ENCODE peak calls at places on chromosome 18, in eight cellular contexts. K, S, J, N, O, B, V and Z are unnamed samples.

GRCh38 chr18:56569391-56569790 is 69.0 kb downstream of the TXNL1 start:
- DNase-seq in O (no peak), K (no peak), N (no peak), V (no peak), J (no peak), S (no peak), B (no peak), Z (no peak)

GRCh38 chr18:8030201-8030600 is 463.1 kb downstream of the PTPRM start:
- DNase-seq in S (no peak), J (no peak), V (no peak), O (no peak), K (no peak), B (no peak), N (no peak), Z (no peak)

GRCh38 chr18:49355028-49355427 is 105.4 kb downstream of the DYM start:
- DNase-seq in V (no peak), S (no peak), K (no peak), B (no peak), J (no peak), O (no peak), N (no peak), Z (no peak)

GRCh38 chr18:59549797-59550516 is 147.3 kb downstream of the CCBE1 start:
- DNase-seq in V (no peak), S (no peak), J (no peak), O (no peak), B (no peak), K (no peak), N (no peak), Z (no peak)

GRCh38 chr18:80107396-80107795 is 1.7 kb upstream of the ADNP2 start:
- DNase-seq in O (no peak), K (no peak), V (no peak), S (no peak), N (no peak), J (no peak), B (no peak), Z (no peak)

GRCh38 chr18:38313851-38314250 is 748.3 kb upstream of the CELF4 start:
- DNase-seq in V (no peak), S (no peak), K (no peak), B (no peak), J (no peak), O (no peak), N (no peak), Z (no peak)

GRCh38 chr18:69490813-69491212 is 90.1 kb downstream of the DOK6 start:
- DNase-seq in S (peak; percentile 81), B (no peak), O (no peak), N (no peak), K (peak; percentile 75), V (peak; percentile 74), J (no peak), Z (no peak)

GRCh38 chr18:24426398-24427294 is at the start of gene IMPACT:
- DNase-seq in K (peak; percentile 72), J (peak; percentile 82), O (peak; percentile 93), N (peak; percentile 54), B (peak; percentile 76), V (peak; percentile 53), S (peak; percentile 77), Z (peak; percentile 15)

GRCh38 chr18:45168883-45169585 is 446.2 kb upstream of the SLC14A2 start:
- DNase-seq in J (peak; percentile 9), V (peak; percentile 83), S (peak; percentile 82), K (peak; percentile 73), B (peak; percentile 90), O (no peak), N (no peak), Z (peak; percentile 80)

GRCh38 chr18:21557607-21558253 is 42.8 kb downstream of the ESCO1 start:
- DNase-seq in V (no peak), O (no peak), N (no peak), S (no peak), B (peak; percentile 23), K (no peak), J (no peak), Z (peak; percentile 7)

GRCh38 chr18:48541026-48541746 is 2.4 kb downstream of the CTIF start:
- DNase-seq in S (peak; percentile 87), V (peak; percentile 76), O (peak; percentile 66), K (peak; percentile 75), J (peak; percentile 57), B (peak; percentile 80), N (no peak), Z (no peak)

GRCh38 chr18:48813833-48814489 is 136.8 kb downstream of the SMAD7 start:
- DNase-seq in V (no peak), S (no peak), K (no peak), O (peak; percentile 9), N (no peak), J (no peak), B (no peak), Z (no peak)

DNA sequence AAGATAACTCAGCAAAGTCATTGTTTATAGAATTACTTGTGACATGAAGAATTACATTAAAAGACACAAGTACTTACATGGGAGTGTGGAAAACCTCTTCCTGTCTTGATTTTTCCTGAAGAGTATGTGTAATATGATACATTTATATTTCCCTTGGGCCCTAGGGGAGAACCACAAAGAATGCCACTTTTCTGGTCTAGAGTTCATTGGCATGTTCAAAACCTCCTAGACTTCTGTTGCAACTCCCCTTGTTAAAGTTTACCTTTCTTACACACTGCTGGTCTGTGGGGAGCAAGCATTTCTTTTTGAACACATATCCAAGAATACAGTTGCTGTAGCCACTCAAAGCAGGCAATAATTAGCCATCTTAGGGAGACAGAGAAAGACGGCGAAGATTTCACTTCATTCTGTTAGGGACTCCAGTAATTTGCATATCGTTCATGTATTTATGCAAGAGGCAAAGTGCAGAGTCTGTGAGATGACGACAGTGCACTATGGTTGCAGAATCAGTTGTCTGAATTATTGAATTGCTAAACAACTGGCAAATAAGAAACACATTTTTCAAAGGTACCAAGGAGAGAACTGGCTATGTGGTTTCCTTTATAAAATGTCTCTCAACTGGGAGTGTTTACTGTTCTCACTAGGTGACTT is 103.4 kb downstream of the NOL4 start:
- DNase-seq in J (no peak), N (no peak), O (no peak), B (peak; percentile 80), S (peak; percentile 76), V (peak; percentile 70), K (no peak), Z (no peak)
- H3K4me2 ChIP-seq in J (no peak overlapping the region), N (no peak overlapping the region), O (no peak overlapping the region), B (peak overlapping the region; percentile 65), S (no peak overlapping the region), V (peak overlapping the region; percentile 59), K (no peak overlapping the region), Z (peak overlapping the region; percentile 44)

GRCh38 chr18:33444699-33445098 is 4.2 kb upstream of the CCDC178 start:
- DNase-seq in N (no peak), O (no peak), B (no peak), K (no peak), V (no peak), S (no peak), J (no peak), Z (no peak)

GRCh38 chr18:33440384-33441043 is at the start of gene CCDC178:
- DNase-seq in J (no peak), V (peak; percentile 18), S (peak; percentile 49), O (peak; percentile 72), K (peak; percentile 4), N (no peak), B (no peak), Z (no peak)

GRCh38 chr18:33440011-33440383 is 524 bp downstream of the CCDC178 start:
- DNase-seq in V (peak; percentile 64), O (peak; percentile 72), J (peak; percentile 48), K (peak; percentile 60), S (peak; percentile 76), B (peak; percentile 1), N (no peak), Z (no peak)
- H3K4me2 ChIP-seq in V (peak overlapping the region; percentile 90), O (peak overlapping the region; percentile 88), J (peak overlapping the region; percentile 81), K (peak overlapping the region; percentile 14), S (no peak overlapping the region), B (no peak overlapping the region), N (no peak overlapping the region), Z (peak overlapping the region; percentile 14)

GRCh38 chr18:76620326-76620813 is 125.3 kb upstream of the ZNF516 start:
- DNase-seq in N (peak; percentile 34), K (peak; percentile 77), V (peak; percentile 67), J (no peak), B (peak; percentile 74), O (peak; percentile 86), S (peak; percentile 77), Z (no peak)
- H3K4me2 ChIP-seq in N (peak overlapping the region; percentile 67), K (peak overlapping the region; percentile 71), V (peak overlapping the region; percentile 85), J (no peak overlapping the region), B (peak overlapping the region; percentile 85), O (peak overlapping the region; percentile 50), S (peak overlapping the region; percentile 92), Z (peak overlapping the region; percentile 87)

GRCh38 chr18:50356036-50356945 is 18.6 kb upstream of the SKA1 start:
- DNase-seq in N (peak; percentile 28), J (no peak), K (no peak), S (no peak), B (peak; percentile 55), V (no peak), O (no peak), Z (no peak)
- H3K4me2 ChIP-seq in N (peak overlapping the region; percentile 46), J (no peak overlapping the region), K (no peak overlapping the region), S (no peak overlapping the region), B (peak overlapping the region; percentile 1), V (no peak overlapping the region), O (no peak overlapping the region), Z (no peak overlapping the region)

GRCh38 chr18:55269632-55270031 is 310.4 kb upstream of the CCDC68 start:
- DNase-seq in K (no peak), S (no peak), V (no peak), J (no peak), B (no peak), N (no peak), O (no peak), Z (no peak)
- H3K4me2 ChIP-seq in K (no peak overlapping the region), S (no peak overlapping the region), V (no peak overlapping the region), J (no peak overlapping the region), B (no peak overlapping the region), N (no peak overlapping the region), O (no peak overlapping the region), Z (no peak overlapping the region)

GRCh38 chr18:72995558-72995957 is 127.8 kb upstream of the NETO1 start:
- DNase-seq in N (no peak), B (peak; percentile 76), V (peak; percentile 19), J (no peak), K (no peak), O (no peak), S (peak; percentile 37), Z (no peak)

GRCh38 chr18:73004260-73004659 is 136.5 kb upstream of the NETO1 start:
- DNase-seq in K (no peak), S (no peak), J (no peak), V (no peak), N (no peak), B (no peak), O (no peak), Z (no peak)

GRCh38 chr18:72999971-73000607 is 132.3 kb upstream of the NETO1 start:
- DNase-seq in B (peak; percentile 13), V (no peak), J (no peak), N (no peak), S (no peak), O (no peak), K (no peak), Z (no peak)
- H3K4me2 ChIP-seq in B (peak overlapping the region; percentile 55), V (no peak overlapping the region), J (no peak overlapping the region), N (no peak overlapping the region), S (no peak overlapping the region), O (no peak overlapping the region), K (no peak overlapping the region), Z (peak overlapping the region; percentile 27)

GRCh38 chr18:32337347-32337746 is 133.3 kb downstream of the GAREM1 start:
- DNase-seq in N (no peak), J (no peak), O (no peak), V (no peak), S (no peak), B (no peak), K (no peak), Z (no peak)
- H3K4me2 ChIP-seq in N (no peak overlapping the region), J (no peak overlapping the region), O (no peak overlapping the region), V (peak overlapping the region; percentile 40), S (no peak overlapping the region), B (no peak overlapping the region), K (no peak overlapping the region), Z (no peak overlapping the region)